ENCODE peak calls at places on chromosomes 12 and 14, in six cellular contexts. W is GM19239; O is CD4-positive, CD25-positive, alpha-beta regulatory T cell; U is M059J; M is CD8-positive, alpha-beta memory T cell; E is substantia nigra. V is an unnamed sample.

GRCh38 chr12:116113398-116114130 is 163.9 kb downstream of the MED13L start:
- DNase-seq in W (no peak), U (no peak), E (no peak), O (no peak), M (no peak), V (no peak)

GRCh38 chr14:21069388-21070082 is 569 bp upstream of the ARHGEF40 start:
- DNase-seq in E (peak), O (no peak), W (no peak), M (peak), U (peak), V (no peak)

GRCh38 chr12:106696861-106697417 is 77.5 kb upstream of the RIC8B start:
- DNase-seq in W (no peak), M (no peak), U (no peak), O (no peak), E (no peak), V (no peak)

GRCh38 chr14:36161781-36162180 is 14.7 kb downstream of the PTCSC3 start:
- DNase-seq in U (no peak), W (no peak), M (no peak), E (no peak), O (no peak), V (no peak)

GRCh38 chr14:67571275-67571990 is 28.6 kb downstream of the PIGH start:
- DNase-seq in U (peak), M (peak), W (peak), E (peak), O (peak), V (peak)

GRCh38 chr12:46556105-46556559 is 183.6 kb upstream of the SLC38A2 start:
- DNase-seq in E (no peak), M (no peak), U (peak), O (no peak), W (no peak), V (no peak)

GRCh38 chr14:52797653-52798052 is 6.2 kb upstream of the GNPNAT1 start:
- DNase-seq in W (no peak), O (no peak), E (no peak), M (no peak), U (no peak), V (no peak)

GRCh38 chr12:89695100-89695499 is 13.5 kb downstream of the ATP2B1 start:
- DNase-seq in M (no peak), U (peak), E (no peak), O (no peak), W (no peak), V (no peak)

GRCh38 chr12:52907092-52907810 is 2.4 kb upstream of the KRT8 start:
- DNase-seq in M (no peak), U (peak), E (no peak), O (no peak), W (no peak), V (no peak)

GRCh38 chr14:61512508-61512907 is 182.8 kb upstream of the HIF1A start:
- DNase-seq in O (no peak), E (no peak), M (no peak), U (peak), W (no peak), V (no peak)

GRCh38 chr12:6662602-6662905 is 365 bp downstream of the ING4 start:
- DNase-seq in U (no peak), O (no peak), W (no peak), M (no peak), E (no peak), V (no peak)

GRCh38 chr12:71664411-71665108 is 459 bp downstream of the THAP2 start:
- DNase-seq in U (no peak), W (no peak), E (no peak), O (no peak), M (no peak), V (no peak)

GRCh38 chr12:56916996-56917333 is 17.2 kb downstream of the SDR9C7 start:
- DNase-seq in M (no peak), O (no peak), W (no peak), U (no peak), E (no peak), V (no peak)